ENCODE peak calls at places on chromosomes 11 and 22, in eight cellular contexts. X is HuH-7.5, R is astrocyte of the cerebellum, V is T-helper 2 cell, D is iris pigment epithelial cell, K is fibroblast of the aortic adventitia, Y is epithelial cell of prostate, T is A172. L is an unnamed sample.

GRCh38 chr22:21038405-21038804 is 6.0 kb upstream of the SLC7A4 start:
- DNase-seq in X (no peak), R (no peak), V (no peak), D (peak), K (peak), Y (no peak), T (no peak), L (no peak)

GRCh38 chr11:70210051-70210501 is 7.0 kb downstream of the FADD start:
- DNase-seq in X (no peak), R (no peak), V (no peak), D (peak), K (peak), Y (peak), T (peak), L (peak)

GRCh38 chr11:72589802-72590761 is 84.1 kb downstream of the PDE2A start:
- DNase-seq in X (peak), R (no peak), V (peak), D (peak), K (peak), Y (no peak), T (no peak), L (peak)

GRCh38 chr11:126133902-126134301 is 71.2 kb upstream of the CDON start:
- DNase-seq in X (no peak), R (no peak), V (no peak), D (no peak), K (no peak), Y (no peak), T (no peak), L (no peak)

GRCh38 chr11:7968686-7969085 is 3.4 kb upstream of the NLRP10 start:
- DNase-seq in X (no peak), R (no peak), V (no peak), D (no peak), K (peak), Y (no peak), T (no peak), L (no peak)

GRCh38 chr11:24496728-24497396 is at the start of gene LUZP2:
- DNase-seq in X (peak), R (no peak), V (no peak), D (peak), K (peak), Y (no peak), T (no peak), L (peak)

GRCh38 chr22:28997342-28997741 is 64.3 kb downstream of the C22orf31 start:
- DNase-seq in X (no peak), R (no peak), V (no peak), D (no peak), K (no peak), Y (no peak), T (no peak), L (no peak)

GRCh38 chr22:37994049-37994448 is 9.7 kb upstream of the SOX10 start:
- DNase-seq in X (no peak), R (no peak), V (no peak), D (no peak), K (no peak), Y (no peak), T (no peak), L (no peak)

GRCh38 chr11:94635072-94635471 is 67.9 kb downstream of the PIWIL4 start:
- DNase-seq in X (no peak), R (no peak), V (no peak), D (no peak), K (no peak), Y (no peak), T (no peak), L (no peak)

GRCh38 chr22:38176170-38176741 is 5.4 kb downstream of the PLA2G6 start:
- DNase-seq in X (no peak), R (peak), V (no peak), D (peak), K (peak), Y (no peak), T (peak), L (peak)

GRCh38 chr11:65779919-65780769 is 632 bp downstream of the AP5B1 start:
- DNase-seq in X (peak), R (no peak), V (peak), D (peak), K (peak), Y (no peak), T (peak), L (peak)

GRCh38 chr11:99257131-99257530 is 236.4 kb downstream of the CNTN5 start:
- DNase-seq in X (no peak), R (no peak), V (no peak), D (peak), K (no peak), Y (no peak), T (no peak), L (peak)

GRCh38 chr22:44130076-44130711 is 50.5 kb upstream of the PARVG start:
- DNase-seq in X (no peak), R (no peak), V (no peak), D (no peak), K (no peak), Y (no peak), T (no peak), L (no peak)

GRCh38 chr22:42994917-42995562 is 19.9 kb downstream of the PACSIN2 start:
- DNase-seq in X (peak), R (peak), V (no peak), D (peak), K (peak), Y (peak), T (peak), L (peak)

GRCh38 chr11:64656797-64657196 is 65.8 kb downstream of the SLC22A12 start:
- DNase-seq in X (no peak), R (no peak), V (no peak), D (no peak), K (no peak), Y (no peak), T (no peak), L (no peak)

GRCh38 chr11:83191986-83192385 is 1.5 kb upstream of the ANKRD42 start:
- DNase-seq in X (no peak), R (no peak), V (no peak), D (no peak), K (no peak), Y (no peak), T (no peak), L (no peak)

GRCh38 chr11:126317681-126318641 is 14.1 kb downstream of the DCPS start:
- DNase-seq in X (no peak), R (peak), V (no peak), D (peak), K (peak), Y (no peak), T (peak), L (peak)

GRCh38 chr11:122758974-122759373 is 79.3 kb upstream of the CRTAM start:
- DNase-seq in X (no peak), R (peak), V (no peak), D (peak), K (peak), Y (peak), T (peak), L (peak)

GRCh38 chr22:37996079-37996478 is 11.7 kb upstream of the SOX10 start:
- DNase-seq in X (no peak), R (no peak), V (no peak), D (no peak), K (no peak), Y (no peak), T (no peak), L (no peak)

GRCh38 chr11:47592276-47592675 is 1.9 kb downstream of the C1QTNF4 start:
- DNase-seq in X (no peak), R (no peak), V (no peak), D (no peak), K (no peak), Y (no peak), T (no peak), L (no peak)

GRCh38 chr11:30585892-30586250 is 282 bp downstream of the MPPED2 start:
- DNase-seq in X (peak), R (no peak), V (no peak), D (no peak), K (no peak), Y (no peak), T (no peak), L (no peak)

GRCh38 chr11:41189711-41190477 is 269.6 kb downstream of the LRRC4C start:
- DNase-seq in X (no peak), R (no peak), V (no peak), D (no peak), K (no peak), Y (no peak), T (no peak), L (no peak)